ENCODE peak calls at places on chromosomes 2 and 18, in eight cellular contexts. One of them, this sample, is unnamed.
A peak's percentile ranks its signal among the peaks of the same experiment; 100 is the strongest.

GRCh38 chr2:72275084-72275483 is 127.4 kb upstream of the CYP26B1 start:
- DNase-seq in ovary: no peak
- DNase-seq in A549: no peak
- DNase-seq in tibial nerve: no peak
- DNase-seq in stomach: no peak
- DNase-seq in HepG2: no peak
- DNase-seq in K562: no peak
- DNase-seq in transverse colon: no peak
- DNase-seq in this sample: no peak

GRCh38 chr2:112980537-112980936 is 2.7 kb downstream of the IL36G start:
- DNase-seq in ovary: no peak
- DNase-seq in A549: no peak
- DNase-seq in tibial nerve: no peak
- DNase-seq in stomach: no peak
- DNase-seq in HepG2: no peak
- DNase-seq in K562: no peak
- DNase-seq in transverse colon: no peak
- DNase-seq in this sample: no peak

GRCh38 chr2:183967756-183968155 is 630.6 kb upstream of the ZNF804A start:
- DNase-seq in ovary: no peak
- DNase-seq in A549: no peak
- DNase-seq in tibial nerve: no peak
- DNase-seq in stomach: no peak
- DNase-seq in HepG2: no peak
- DNase-seq in K562: no peak
- DNase-seq in transverse colon: no peak
- DNase-seq in this sample: no peak

GRCh38 chr18:10056506-10056905 is 142.7 kb downstream of the VAPA start:
- DNase-seq in ovary: no peak
- DNase-seq in A549: no peak
- DNase-seq in tibial nerve: no peak
- DNase-seq in stomach: no peak
- DNase-seq in HepG2: no peak
- DNase-seq in K562: no peak
- DNase-seq in transverse colon: no peak
- DNase-seq in this sample: no peak

GRCh38 chr2:12965540-12966269 is 249.0 kb downstream of the TRIB2 start:
- DNase-seq in ovary: no peak
- DNase-seq in A549: no peak
- DNase-seq in tibial nerve: no peak
- DNase-seq in stomach: no peak
- DNase-seq in HepG2: no peak
- DNase-seq in K562: peak; percentile 73
- DNase-seq in transverse colon: no peak
- DNase-seq in this sample: no peak

GRCh38 chr2:101114815-101115214 is 36.4 kb downstream of the TBC1D8 start:
- DNase-seq in ovary: no peak
- DNase-seq in A549: no peak
- DNase-seq in tibial nerve: no peak
- DNase-seq in stomach: no peak
- DNase-seq in HepG2: no peak
- DNase-seq in K562: no peak
- DNase-seq in transverse colon: peak; percentile 36
- DNase-seq in this sample: no peak

GRCh38 chr2:70258532-70258875 is 567 bp downstream of the PCYOX1 start:
- DNase-seq in ovary: peak; percentile 78
- DNase-seq in A549: peak; percentile 34
- DNase-seq in tibial nerve: peak; percentile 61
- DNase-seq in stomach: peak; percentile 72
- DNase-seq in HepG2: peak; percentile 41
- DNase-seq in K562: peak; percentile 24
- DNase-seq in transverse colon: peak; percentile 54
- DNase-seq in this sample: peak; percentile 72

GRCh38 chr2:10448208-10448645 is at the start of gene ODC1:
- DNase-seq in ovary: peak; percentile 96
- DNase-seq in A549: peak; percentile 93
- DNase-seq in tibial nerve: peak; percentile 92
- DNase-seq in stomach: peak; percentile 97
- DNase-seq in HepG2: peak; percentile 88
- DNase-seq in K562: peak; percentile 98
- DNase-seq in transverse colon: peak; percentile 96
- DNase-seq in this sample: peak; percentile 95

GRCh38 chr2:69177063-69177771 is 164.2 kb downstream of the ANTXR1 start:
- DNase-seq in ovary: peak; percentile 64
- DNase-seq in A549: peak; percentile 25
- DNase-seq in tibial nerve: peak; percentile 31
- DNase-seq in stomach: peak; percentile 37
- DNase-seq in HepG2: peak; percentile 74
- DNase-seq in K562: peak; percentile 15
- DNase-seq in transverse colon: peak; percentile 46
- DNase-seq in this sample: peak; percentile 87

GRCh38 chr2:46937457-46937856 is 21.9 kb upstream of the MCFD2 start:
- DNase-seq in ovary: no peak
- DNase-seq in A549: no peak
- DNase-seq in tibial nerve: no peak
- DNase-seq in stomach: no peak
- DNase-seq in HepG2: no peak
- DNase-seq in K562: no peak
- DNase-seq in transverse colon: no peak
- DNase-seq in this sample: no peak

GRCh38 chr2:134232868-134233732 is 20.8 kb upstream of the MGAT5 start:
- DNase-seq in ovary: no peak
- DNase-seq in A549: no peak
- DNase-seq in tibial nerve: no peak
- DNase-seq in stomach: no peak
- DNase-seq in HepG2: no peak
- DNase-seq in K562: no peak
- DNase-seq in transverse colon: no peak
- DNase-seq in this sample: no peak
- TF ChIP-seq EP300 in ovary: no peak
- TF ChIP-seq EP300 in A549: no peak
- TF ChIP-seq EP300 in tibial nerve: no peak
- TF ChIP-seq EP300 in stomach: no peak
- TF ChIP-seq EP300 in HepG2: no peak
- TF ChIP-seq EP300 in K562: no peak
- TF ChIP-seq EP300 in transverse colon: no peak
- TF ChIP-seq EP300 in this sample: no peak

GRCh38 chr2:152743004-152743403 is 24.6 kb downstream of the ARL6IP6 start:
- DNase-seq in ovary: no peak
- DNase-seq in A549: peak; percentile 34
- DNase-seq in tibial nerve: no peak
- DNase-seq in stomach: no peak
- DNase-seq in HepG2: peak; percentile 46
- DNase-seq in K562: peak; percentile 15
- DNase-seq in transverse colon: no peak
- DNase-seq in this sample: no peak

GRCh38 chr2:152738438-152738837 is 20.0 kb downstream of the ARL6IP6 start:
- DNase-seq in ovary: no peak
- DNase-seq in A549: no peak
- DNase-seq in tibial nerve: no peak
- DNase-seq in stomach: no peak
- DNase-seq in HepG2: no peak
- DNase-seq in K562: no peak
- DNase-seq in transverse colon: no peak
- DNase-seq in this sample: no peak

DNA sequence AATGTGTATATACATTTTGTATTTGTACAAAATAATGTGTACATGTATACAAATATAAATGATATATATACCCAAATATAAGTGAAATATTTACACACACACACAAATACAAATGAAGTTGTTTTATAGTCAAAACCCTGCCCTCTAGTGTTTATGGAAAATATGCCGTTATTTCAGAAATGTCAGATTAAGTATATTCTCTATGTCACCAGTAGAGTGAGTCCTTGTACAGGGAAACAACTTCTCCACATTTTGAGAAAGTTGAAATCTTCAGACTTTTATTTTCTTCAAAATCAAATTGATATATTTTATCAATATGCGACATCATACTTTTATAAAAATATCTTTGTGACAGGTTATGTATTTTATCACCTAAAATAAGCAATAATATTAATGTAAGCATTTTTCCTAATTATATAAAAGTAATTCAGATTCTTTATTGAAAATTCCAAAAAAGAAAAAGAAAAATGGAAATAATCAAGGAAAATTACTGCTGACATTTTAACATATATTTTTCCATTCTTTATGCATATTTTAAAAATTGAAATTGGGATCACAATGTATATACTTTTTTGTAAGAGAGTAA is 22.4 kb downstream of the ARL6IP6 start:
- DNase-seq in ovary: no peak
- DNase-seq in A549: peak; percentile 72
- DNase-seq in tibial nerve: no peak
- DNase-seq in stomach: no peak
- DNase-seq in HepG2: peak; percentile 71
- DNase-seq in K562: peak; percentile 61
- DNase-seq in transverse colon: no peak
- DNase-seq in this sample: no peak
- TF ChIP-seq CTCF in ovary: peak; percentile 60
- TF ChIP-seq CTCF in A549: peak; percentile 93
- TF ChIP-seq CTCF in tibial nerve: peak; percentile 63
- TF ChIP-seq CTCF in stomach: peak; percentile 53
- TF ChIP-seq CTCF in HepG2: peak; percentile 72
- TF ChIP-seq CTCF in K562: peak; percentile 99
- TF ChIP-seq CTCF in transverse colon: peak; percentile 85
- TF ChIP-seq CTCF in this sample: peak; percentile 76

DNA sequence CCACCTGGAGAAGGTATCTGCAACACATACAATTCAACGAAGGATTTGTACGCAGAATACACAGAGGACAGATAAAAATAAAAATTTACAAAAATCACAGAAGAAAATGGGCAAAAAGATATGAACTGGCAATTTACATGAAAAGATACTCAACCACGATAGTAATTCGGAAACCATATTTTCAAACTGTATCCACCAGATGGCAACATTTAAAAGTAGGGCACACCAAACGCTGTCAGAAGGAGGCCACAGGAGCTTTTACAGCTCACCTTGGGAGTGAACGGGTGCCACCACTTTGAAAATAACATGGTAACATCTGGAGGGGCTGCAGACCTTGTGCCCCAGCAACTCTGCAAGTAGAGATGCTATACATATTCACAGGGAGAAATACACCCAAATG is 9.8 kb downstream of the KIF1A start:
- DNase-seq in ovary: no peak
- DNase-seq in A549: peak; percentile 27
- DNase-seq in tibial nerve: no peak
- DNase-seq in stomach: no peak
- DNase-seq in HepG2: peak; percentile 24
- DNase-seq in K562: no peak
- DNase-seq in transverse colon: no peak
- DNase-seq in this sample: no peak
- TF ChIP-seq EP300 in ovary: no peak
- TF ChIP-seq EP300 in A549: no peak
- TF ChIP-seq EP300 in tibial nerve: no peak
- TF ChIP-seq EP300 in stomach: no peak
- TF ChIP-seq EP300 in HepG2: no peak
- TF ChIP-seq EP300 in K562: no peak
- TF ChIP-seq EP300 in transverse colon: no peak
- TF ChIP-seq EP300 in this sample: no peak

GRCh38 chr2:207044380-207044779 is 105.1 kb downstream of the CPO start:
- DNase-seq in ovary: no peak
- DNase-seq in A549: no peak
- DNase-seq in tibial nerve: no peak
- DNase-seq in stomach: no peak
- DNase-seq in HepG2: no peak
- DNase-seq in K562: no peak
- DNase-seq in transverse colon: no peak
- DNase-seq in this sample: no peak

GRCh38 chr2:207048421-207048820 is 109.1 kb downstream of the CPO start:
- DNase-seq in ovary: no peak
- DNase-seq in A549: no peak
- DNase-seq in tibial nerve: no peak
- DNase-seq in stomach: no peak
- DNase-seq in HepG2: no peak
- DNase-seq in K562: no peak
- DNase-seq in transverse colon: no peak
- DNase-seq in this sample: no peak

GRCh38 chr2:207045531-207045930 is 106.2 kb downstream of the CPO start:
- DNase-seq in ovary: no peak
- DNase-seq in A549: no peak
- DNase-seq in tibial nerve: no peak
- DNase-seq in stomach: no peak
- DNase-seq in HepG2: no peak
- DNase-seq in K562: no peak
- DNase-seq in transverse colon: no peak
- DNase-seq in this sample: no peak

GRCh38 chr2:207044963-207045362 is 105.6 kb downstream of the CPO start:
- DNase-seq in ovary: no peak
- DNase-seq in A549: no peak
- DNase-seq in tibial nerve: no peak
- DNase-seq in stomach: no peak
- DNase-seq in HepG2: peak; percentile 29
- DNase-seq in K562: no peak
- DNase-seq in transverse colon: no peak
- DNase-seq in this sample: no peak

GRCh38 chr2:207046642-207047213 is 107.4 kb downstream of the CPO start:
- DNase-seq in ovary: no peak
- DNase-seq in A549: peak; percentile 4
- DNase-seq in tibial nerve: no peak
- DNase-seq in stomach: no peak
- DNase-seq in HepG2: no peak
- DNase-seq in K562: no peak
- DNase-seq in transverse colon: no peak
- DNase-seq in this sample: no peak
- TF ChIP-seq CTCF in ovary: no peak
- TF ChIP-seq CTCF in A549: no peak
- TF ChIP-seq CTCF in tibial nerve: no peak
- TF ChIP-seq CTCF in stomach: no peak
- TF ChIP-seq CTCF in HepG2: peak; percentile 31
- TF ChIP-seq CTCF in K562: no peak
- TF ChIP-seq CTCF in transverse colon: no peak
- TF ChIP-seq CTCF in this sample: no peak

DNA sequence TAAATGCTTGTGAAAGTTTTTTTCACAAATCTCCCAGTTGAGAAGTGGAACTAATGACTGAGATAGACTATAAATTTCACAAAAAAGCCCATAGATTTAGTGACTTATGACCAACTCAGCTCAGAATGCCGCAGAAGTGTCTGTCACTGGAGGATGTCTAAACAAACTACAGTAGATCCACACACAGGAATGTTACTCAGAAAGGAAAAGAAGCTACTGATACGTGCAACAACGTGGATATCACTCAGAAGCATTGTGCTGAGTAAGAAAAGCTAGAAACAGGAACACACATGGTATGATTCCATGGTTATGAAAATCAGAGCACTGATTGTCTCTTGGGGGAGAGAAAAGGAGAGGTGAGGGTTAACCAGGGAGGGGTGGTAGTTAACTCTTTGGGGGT is 151.9 kb downstream of the DOCK10 start:
- DNase-seq in ovary: no peak
- DNase-seq in A549: no peak
- DNase-seq in tibial nerve: no peak
- DNase-seq in stomach: no peak
- DNase-seq in HepG2: no peak
- DNase-seq in K562: no peak
- DNase-seq in transverse colon: no peak
- DNase-seq in this sample: no peak
- TF ChIP-seq EP300 in ovary: no peak
- TF ChIP-seq EP300 in A549: no peak
- TF ChIP-seq EP300 in tibial nerve: no peak
- TF ChIP-seq EP300 in stomach: no peak
- TF ChIP-seq EP300 in HepG2: no peak
- TF ChIP-seq EP300 in K562: no peak
- TF ChIP-seq EP300 in transverse colon: no peak
- TF ChIP-seq EP300 in this sample: no peak

GRCh38 chr18:31563778-31564177 is 27.9 kb upstream of the TTR start:
- DNase-seq in ovary: no peak
- DNase-seq in A549: no peak
- DNase-seq in tibial nerve: no peak
- DNase-seq in stomach: no peak
- DNase-seq in HepG2: no peak
- DNase-seq in K562: peak; percentile 40
- DNase-seq in transverse colon: no peak
- DNase-seq in this sample: no peak
- TF ChIP-seq CTCF in ovary: no peak
- TF ChIP-seq CTCF in A549: peak; percentile 49
- TF ChIP-seq CTCF in tibial nerve: no peak
- TF ChIP-seq CTCF in stomach: no peak
- TF ChIP-seq CTCF in HepG2: no peak
- TF ChIP-seq CTCF in K562: peak; percentile 44
- TF ChIP-seq CTCF in transverse colon: no peak
- TF ChIP-seq CTCF in this sample: peak; percentile 8

This sample was measured in suprapubic skin.